ENCODE peak calls at places on chromosomes 3 and 15, in four cellular contexts. R is HepG2, H is K562, W is GM12878. B is an unnamed sample.

GRCh38 chr3:126855374-126855773 is 127.5 kb upstream of the PLXNA1 start:
- DNase-seq in R (no peak), H (no peak), W (no peak), B (no peak)

GRCh38 chr3:60301142-60301541 is 950.1 kb downstream of the FHIT start:
- DNase-seq in R (no peak), H (no peak), W (no peak), B (no peak)

GRCh38 chr15:87662575-87662974 is 594.0 kb downstream of the NTRK3 start:
- DNase-seq in R (no peak), H (no peak), W (no peak), B (no peak)

GRCh38 chr3:46849686-46850467 is 13.4 kb downstream of the MYL3 start:
- DNase-seq in R (no peak), H (no peak), W (no peak), B (no peak)

GRCh38 chr15:75620043-75620775 is 5.3 kb downstream of the SNUPN start:
- DNase-seq in R (no peak), H (no peak), W (no peak), B (no peak)

GRCh38 chr3:159669753-159670152 is 318.9 kb upstream of the IL12A start:
- DNase-seq in R (no peak), H (no peak), W (no peak), B (peak)

GRCh38 chr3:176523114-176523513 is 674.2 kb downstream of the TBL1XR1 start:
- DNase-seq in R (no peak), H (no peak), W (no peak), B (no peak)

GRCh38 chr3:129535075-129535474 is 6.6 kb downstream of the RHO start:
- DNase-seq in R (peak), H (no peak), W (no peak), B (no peak)

GRCh38 chr3:38219609-38220197 is 45.9 kb upstream of the SLC22A13 start:
- DNase-seq in R (no peak), H (no peak), W (no peak), B (no peak)

GRCh38 chr3:156847746-156848339 is 21.7 kb downstream of the LEKR1 start:
- DNase-seq in R (no peak), H (no peak), W (no peak), B (no peak)

GRCh38 chr15:82571722-82572222 is 31.5 kb upstream of the RPS17 start:
- DNase-seq in R (no peak), H (peak), W (no peak), B (peak)
- TF ChIP-seq MXI1 in R (no peak), H (no peak), W (no peak), B (peak)

GRCh38 chr3:14775011-14775410 is 43.8 kb upstream of the FGD5 start:
- DNase-seq in R (no peak), H (no peak), W (no peak), B (no peak)
- TF ChIP-seq TAF1 in R (no peak), H (no peak), W (no peak), B (no peak)

GRCh38 chr15:79897701-79898113 is 893 bp upstream of the MTHFS start:
- DNase-seq in R (no peak), H (no peak), W (no peak), B (no peak)
- H3K9ac ChIP-seq in R (peak), H (peak), W (peak), B (no peak)

DNA sequence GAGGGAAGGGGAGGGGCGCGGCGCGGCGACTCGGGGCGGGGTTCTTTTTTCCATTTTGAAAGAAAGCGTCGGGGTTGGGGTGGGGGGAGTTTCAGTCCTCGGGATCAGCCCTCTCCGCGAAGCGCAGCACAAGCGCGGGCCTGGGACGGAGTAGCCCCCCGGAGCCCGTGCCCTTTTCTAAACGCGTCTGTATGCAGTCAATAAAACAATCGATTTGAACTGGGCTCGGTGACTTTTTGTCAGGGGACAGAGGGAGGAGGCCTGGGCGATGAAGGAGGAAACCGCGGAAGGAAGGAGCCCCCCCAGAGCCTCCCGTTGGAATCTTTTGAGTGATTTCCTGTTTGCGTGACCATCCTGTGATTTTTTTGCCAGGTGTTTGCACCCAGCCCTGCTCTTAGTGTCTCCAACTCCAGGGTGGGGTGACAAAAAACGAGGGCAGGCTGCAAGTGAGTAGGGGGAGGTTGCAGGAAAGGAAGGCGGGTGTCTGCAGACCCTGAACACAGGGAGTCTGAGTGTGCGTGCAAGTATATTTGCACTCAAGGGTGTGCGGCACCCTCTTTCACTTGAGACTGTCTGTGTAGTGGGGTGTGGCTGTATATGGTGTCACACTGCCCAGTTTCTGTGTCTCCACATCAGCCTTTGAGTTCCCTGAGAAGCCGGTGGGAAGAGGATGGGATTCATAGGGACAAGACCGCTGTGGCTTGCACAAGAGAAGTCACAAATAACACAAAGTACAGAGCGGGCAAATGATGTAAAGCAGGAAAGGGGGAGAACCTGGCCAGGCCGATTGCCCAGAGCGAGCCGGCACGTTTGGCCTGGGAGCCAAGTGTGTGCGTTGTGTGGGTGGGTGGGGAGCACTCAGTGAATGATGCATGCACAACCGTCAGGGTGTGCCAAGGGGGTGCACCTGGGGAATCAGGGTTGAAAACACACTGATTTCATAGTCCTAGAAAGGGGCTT is 6.5 kb downstream of the ISLR2 start:
- DNase-seq in R (no peak), H (no peak), W (no peak), B (no peak)
- TF ChIP-seq MXI1 in R (no peak), H (no peak), W (no peak), B (peak)

GRCh38 chr15:78946493-78946892 is 1.6 kb upstream of the CTSH start:
- DNase-seq in R (no peak), H (no peak), W (no peak), B (no peak)

GRCh38 chr15:78944202-78944625 is 632 bp downstream of the CTSH start:
- DNase-seq in R (no peak), H (no peak), W (no peak), B (no peak)

GRCh38 chr15:78942741-78943140 is 2.1 kb downstream of the CTSH start:
- DNase-seq in R (no peak), H (no peak), W (no peak), B (no peak)

GRCh38 chr15:78944669-78945407 is at the start of gene CTSH:
- DNase-seq in R (peak), H (peak), W (no peak), B (peak)

GRCh38 chr15:78943692-78944091 is 1.2 kb downstream of the CTSH start:
- DNase-seq in R (no peak), H (no peak), W (no peak), B (no peak)
- TF ChIP-seq TAF1 in R (no peak), H (no peak), W (no peak), B (no peak)

DNA sequence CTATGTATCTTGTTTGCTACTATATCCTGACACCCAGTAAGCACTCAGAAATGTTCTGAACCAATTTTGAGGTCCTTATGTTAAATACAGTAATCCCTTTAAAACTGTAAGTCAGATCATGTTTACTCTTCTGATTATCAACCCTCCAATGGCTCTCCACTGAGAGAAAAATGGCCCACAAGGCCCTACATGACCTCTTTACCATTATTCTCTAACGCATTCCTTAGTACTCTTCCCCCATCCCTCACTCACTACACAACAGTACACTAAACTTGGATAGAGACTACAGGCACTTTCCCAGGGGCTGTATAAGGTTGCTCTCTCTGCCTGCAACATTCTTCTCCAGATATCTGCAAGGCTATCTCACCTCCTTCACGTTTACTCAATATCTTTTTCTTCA is 1.9 kb downstream of the TOPBP1 start:
- DNase-seq in R (no peak), H (no peak), W (no peak), B (no peak)
- H3K9ac ChIP-seq in R (no peak), H (no peak), W (peak), B (peak)

B was measured in SK-N-SH.